ENCODE peak calls at places on chromosomes 2 and 18, in nine cellular contexts. One of them, this sample, is unnamed. For H3K4me1, the result is how much of the 10 kb centered on the place peaks cover.

GRCh38 chr2:105379741-105380186 is 19.1 kb downstream of the FHL2 start:
- DNase-seq in HCT116: no peak
- DNase-seq in ovary: peak
- DNase-seq in adrenal gland: no peak
- DNase-seq in A549: no peak
- DNase-seq in body of pancreas: no peak
- DNase-seq in prostate gland: peak
- DNase-seq in heart left ventricle: no peak
- DNase-seq in transverse colon: no peak
- DNase-seq in this sample: no peak

GRCh38 chr2:23789012-23789411 is 137.9 kb downstream of the ATAD2B start:
- DNase-seq in adrenal gland: no peak
- DNase-seq in body of pancreas: no peak
- DNase-seq in ovary: no peak
- DNase-seq in prostate gland: no peak
- DNase-seq in HCT116: no peak
- DNase-seq in A549: peak
- DNase-seq in transverse colon: no peak
- DNase-seq in heart left ventricle: no peak
- DNase-seq in this sample: no peak

GRCh38 chr2:64657416-64657815 is 3.7 kb upstream of the SERTAD2 start:
- DNase-seq in HCT116: no peak
- DNase-seq in transverse colon: no peak
- DNase-seq in adrenal gland: no peak
- DNase-seq in heart left ventricle: no peak
- DNase-seq in body of pancreas: no peak
- DNase-seq in A549: no peak
- DNase-seq in ovary: no peak
- DNase-seq in prostate gland: no peak
- DNase-seq in this sample: no peak

GRCh38 chr2:207227062-207227748 is 61.5 kb upstream of the KLF7 start:
- DNase-seq in transverse colon: peak
- DNase-seq in prostate gland: no peak
- DNase-seq in body of pancreas: no peak
- DNase-seq in adrenal gland: peak
- DNase-seq in ovary: peak
- DNase-seq in heart left ventricle: peak
- DNase-seq in A549: no peak
- DNase-seq in HCT116: no peak
- DNase-seq in this sample: no peak

GRCh38 chr2:230575640-230576324 is 136.9 kb upstream of the CAB39 start:
- DNase-seq in prostate gland: no peak
- DNase-seq in body of pancreas: no peak
- DNase-seq in A549: no peak
- DNase-seq in ovary: no peak
- DNase-seq in transverse colon: no peak
- DNase-seq in adrenal gland: no peak
- DNase-seq in heart left ventricle: no peak
- DNase-seq in HCT116: peak
- DNase-seq in this sample: no peak

GRCh38 chr2:218985021-218985324 is at the start of gene FEV:
- DNase-seq in body of pancreas: no peak
- DNase-seq in A549: no peak
- DNase-seq in heart left ventricle: no peak
- DNase-seq in ovary: no peak
- DNase-seq in prostate gland: no peak
- DNase-seq in HCT116: no peak
- DNase-seq in transverse colon: no peak
- DNase-seq in adrenal gland: no peak
- DNase-seq in this sample: no peak

GRCh38 chr18:55139307-55139706 is 180.0 kb upstream of the CCDC68 start:
- DNase-seq in body of pancreas: no peak
- DNase-seq in heart left ventricle: no peak
- DNase-seq in HCT116: no peak
- DNase-seq in ovary: no peak
- DNase-seq in adrenal gland: no peak
- DNase-seq in transverse colon: no peak
- DNase-seq in A549: no peak
- DNase-seq in prostate gland: no peak
- DNase-seq in this sample: no peak

GRCh38 chr18:23668731-23669130 is 6.0 kb upstream of the ANKRD29 start:
- DNase-seq in HCT116: no peak
- DNase-seq in prostate gland: peak
- DNase-seq in adrenal gland: no peak
- DNase-seq in heart left ventricle: no peak
- DNase-seq in ovary: no peak
- DNase-seq in body of pancreas: no peak
- DNase-seq in transverse colon: peak
- DNase-seq in A549: no peak
- DNase-seq in this sample: no peak

GRCh38 chr2:27264753-27265535 is 2.1 kb upstream of the SLC30A3 start:
- DNase-seq in body of pancreas: peak
- DNase-seq in prostate gland: peak
- DNase-seq in ovary: peak
- DNase-seq in heart left ventricle: peak
- DNase-seq in adrenal gland: peak
- DNase-seq in HCT116: peak
- DNase-seq in transverse colon: peak
- DNase-seq in A549: peak
- DNase-seq in this sample: peak

GRCh38 chr18:47772374-47773248 is 157.8 kb downstream of the SMAD2 start:
- DNase-seq in body of pancreas: peak
- DNase-seq in ovary: peak
- DNase-seq in HCT116: peak
- DNase-seq in prostate gland: no peak
- DNase-seq in A549: peak
- DNase-seq in transverse colon: peak
- DNase-seq in adrenal gland: peak
- DNase-seq in heart left ventricle: peak
- DNase-seq in this sample: peak

GRCh38 chr18:49435170-49435569 is 25.3 kb downstream of the DYM start:
- DNase-seq in HCT116: no peak
- DNase-seq in ovary: no peak
- DNase-seq in body of pancreas: no peak
- DNase-seq in heart left ventricle: no peak
- DNase-seq in adrenal gland: no peak
- DNase-seq in prostate gland: no peak
- DNase-seq in A549: no peak
- DNase-seq in transverse colon: no peak
- DNase-seq in this sample: no peak

GRCh38 chr2:15120578-15120977 is 440.6 kb downstream of the NBAS start:
- DNase-seq in ovary: no peak
- DNase-seq in adrenal gland: no peak
- DNase-seq in body of pancreas: no peak
- DNase-seq in A549: no peak
- DNase-seq in transverse colon: no peak
- DNase-seq in HCT116: no peak
- DNase-seq in heart left ventricle: no peak
- DNase-seq in prostate gland: no peak
- DNase-seq in this sample: no peak

GRCh38 chr2:44951124-44951523 is 9.6 kb downstream of the SIX3 start:
- DNase-seq in ovary: no peak
- DNase-seq in prostate gland: no peak
- DNase-seq in body of pancreas: no peak
- DNase-seq in HCT116: no peak
- DNase-seq in adrenal gland: no peak
- DNase-seq in A549: no peak
- DNase-seq in heart left ventricle: no peak
- DNase-seq in transverse colon: no peak
- DNase-seq in this sample: peak

GRCh38 chr2:98158305-98158704 is 71.3 kb downstream of the VWA3B start:
- DNase-seq in adrenal gland: peak
- DNase-seq in body of pancreas: peak
- DNase-seq in heart left ventricle: no peak
- DNase-seq in HCT116: no peak
- DNase-seq in ovary: no peak
- DNase-seq in prostate gland: no peak
- DNase-seq in A549: no peak
- DNase-seq in transverse colon: no peak
- DNase-seq in this sample: no peak

GRCh38 chr18:56789004-56789888 is 138.1 kb downstream of the WDR7 start:
- DNase-seq in transverse colon: peak
- DNase-seq in prostate gland: no peak
- DNase-seq in ovary: no peak
- DNase-seq in HCT116: peak
- DNase-seq in adrenal gland: no peak
- DNase-seq in heart left ventricle: no peak
- DNase-seq in A549: peak
- DNase-seq in body of pancreas: peak
- DNase-seq in this sample: no peak

GRCh38 chr2:71608034-71608433 is 154.7 kb downstream of the DYSF start:
- DNase-seq in ovary: peak
- DNase-seq in HCT116: no peak
- DNase-seq in A549: no peak
- DNase-seq in adrenal gland: peak
- DNase-seq in heart left ventricle: no peak
- DNase-seq in transverse colon: no peak
- DNase-seq in prostate gland: no peak
- DNase-seq in body of pancreas: peak
- DNase-seq in this sample: peak

GRCh38 chr2:237864940-237865622 is 5.7 kb downstream of the RAMP1 start:
- DNase-seq in heart left ventricle: peak
- DNase-seq in A549: no peak
- DNase-seq in HCT116: no peak
- DNase-seq in ovary: peak
- DNase-seq in transverse colon: no peak
- DNase-seq in prostate gland: peak
- DNase-seq in adrenal gland: no peak
- DNase-seq in body of pancreas: peak
- DNase-seq in this sample: no peak

GRCh38 chr2:222424281-222424728 is at the start of gene SGPP2:
- DNase-seq in heart left ventricle: peak
- DNase-seq in A549: no peak
- DNase-seq in prostate gland: no peak
- DNase-seq in HCT116: no peak
- DNase-seq in body of pancreas: peak
- DNase-seq in adrenal gland: no peak
- DNase-seq in ovary: peak
- DNase-seq in transverse colon: peak
- DNase-seq in this sample: peak

GRCh38 chr18:76772665-76773064 is 49.7 kb upstream of the ZNF236 start:
- DNase-seq in A549: no peak
- DNase-seq in transverse colon: no peak
- DNase-seq in heart left ventricle: no peak
- DNase-seq in prostate gland: no peak
- DNase-seq in HCT116: no peak
- DNase-seq in adrenal gland: no peak
- DNase-seq in ovary: no peak
- DNase-seq in body of pancreas: no peak
- DNase-seq in this sample: no peak

GRCh38 chr2:9274701-9275343 is 68.2 kb downstream of the ASAP2 start:
- DNase-seq in HCT116: no peak
- DNase-seq in body of pancreas: no peak
- DNase-seq in adrenal gland: no peak
- DNase-seq in transverse colon: no peak
- DNase-seq in ovary: no peak
- DNase-seq in heart left ventricle: no peak
- DNase-seq in prostate gland: no peak
- DNase-seq in A549: no peak
- DNase-seq in this sample: no peak

GRCh38 chr2:3628800-3629199 is 29.2 kb upstream of the ALLC start:
- DNase-seq in body of pancreas: peak
- DNase-seq in heart left ventricle: no peak
- DNase-seq in prostate gland: no peak
- DNase-seq in transverse colon: no peak
- DNase-seq in adrenal gland: no peak
- DNase-seq in A549: peak
- DNase-seq in HCT116: peak
- DNase-seq in ovary: peak
- DNase-seq in this sample: peak

GRCh38 chr18:58288922-58289797 is 245.1 kb downstream of the NEDD4L start:
- DNase-seq in ovary: no peak
- DNase-seq in A549: no peak
- DNase-seq in body of pancreas: no peak
- DNase-seq in adrenal gland: no peak
- DNase-seq in prostate gland: no peak
- DNase-seq in HCT116: no peak
- DNase-seq in transverse colon: no peak
- DNase-seq in heart left ventricle: no peak
- DNase-seq in this sample: no peak

GRCh38 chr2:64274399-64275173 is 130.4 kb upstream of the PELI1 start:
- DNase-seq in heart left ventricle: no peak
- DNase-seq in body of pancreas: no peak
- DNase-seq in transverse colon: no peak
- DNase-seq in adrenal gland: no peak
- DNase-seq in prostate gland: no peak
- DNase-seq in ovary: no peak
- DNase-seq in A549: no peak
- DNase-seq in HCT116: no peak
- DNase-seq in this sample: no peak

GRCh38 chr2:128720440-128721022 is 401.9 kb upstream of the HS6ST1 start:
- DNase-seq in adrenal gland: no peak
- DNase-seq in body of pancreas: no peak
- DNase-seq in A549: no peak
- DNase-seq in ovary: no peak
- DNase-seq in HCT116: no peak
- DNase-seq in prostate gland: peak
- DNase-seq in transverse colon: no peak
- DNase-seq in heart left ventricle: no peak
- DNase-seq in this sample: no peak
- TF ChIP-seq CTCF in adrenal gland: no peak
- TF ChIP-seq CTCF in body of pancreas: no peak
- TF ChIP-seq CTCF in A549: no peak
- TF ChIP-seq CTCF in ovary: no peak
- TF ChIP-seq CTCF in HCT116: no peak
- TF ChIP-seq CTCF in prostate gland: no peak
- TF ChIP-seq CTCF in transverse colon: no peak
- TF ChIP-seq CTCF in heart left ventricle: peak
- TF ChIP-seq CTCF in this sample: no peak

GRCh38 chr2:174325932-174326879 is 8.5 kb upstream of the SP9 start:
- DNase-seq in HCT116: no peak
- DNase-seq in body of pancreas: no peak
- DNase-seq in A549: peak
- DNase-seq in prostate gland: no peak
- DNase-seq in transverse colon: peak
- DNase-seq in adrenal gland: no peak
- DNase-seq in heart left ventricle: peak
- DNase-seq in ovary: peak
- DNase-seq in this sample: peak
- TF ChIP-seq POLR2A in HCT116: no peak
- TF ChIP-seq POLR2A in body of pancreas: no peak
- TF ChIP-seq POLR2A in A549: no peak
- TF ChIP-seq POLR2A in prostate gland: no peak
- TF ChIP-seq POLR2A in transverse colon: no peak
- TF ChIP-seq POLR2A in adrenal gland: no peak
- TF ChIP-seq POLR2A in heart left ventricle: no peak
- TF ChIP-seq POLR2A in ovary: no peak
- TF ChIP-seq POLR2A in this sample: no peak

GRCh38 chr2:6931753-6932152 is 14.5 kb downstream of the RNF144A start:
- DNase-seq in ovary: no peak
- DNase-seq in body of pancreas: no peak
- DNase-seq in heart left ventricle: no peak
- DNase-seq in prostate gland: no peak
- DNase-seq in transverse colon: no peak
- DNase-seq in A549: no peak
- DNase-seq in adrenal gland: no peak
- DNase-seq in HCT116: no peak
- DNase-seq in this sample: no peak
- H3K4me1 ChIP-seq in ovary: under half
- H3K4me1 ChIP-seq in body of pancreas: half or more
- H3K4me1 ChIP-seq in heart left ventricle: under half
- H3K4me1 ChIP-seq in prostate gland: under half
- H3K4me1 ChIP-seq in transverse colon: under half
- H3K4me1 ChIP-seq in A549: under half
- H3K4me1 ChIP-seq in adrenal gland: half or more
- H3K4me1 ChIP-seq in HCT116: under half
- H3K4me1 ChIP-seq in this sample: half or more

GRCh38 chr2:111667542-111668273 is 216.3 kb downstream of the ANAPC1 start:
- DNase-seq in ovary: no peak
- DNase-seq in body of pancreas: no peak
- DNase-seq in adrenal gland: peak
- DNase-seq in heart left ventricle: no peak
- DNase-seq in transverse colon: no peak
- DNase-seq in HCT116: no peak
- DNase-seq in prostate gland: no peak
- DNase-seq in A549: peak
- DNase-seq in this sample: no peak
- TF ChIP-seq CTCF in ovary: no peak
- TF ChIP-seq CTCF in body of pancreas: no peak
- TF ChIP-seq CTCF in adrenal gland: peak
- TF ChIP-seq CTCF in heart left ventricle: peak
- TF ChIP-seq CTCF in transverse colon: peak
- TF ChIP-seq CTCF in HCT116: peak
- TF ChIP-seq CTCF in prostate gland: peak
- TF ChIP-seq CTCF in A549: peak
- TF ChIP-seq CTCF in this sample: peak

This sample was measured in spleen.